ENCODE peak calls at places on chromosomes 2 and 18, in nine cellular contexts. B is GM13976; A is 8988T; W is renal cortical epithelial cell; J is fibroblast of pulmonary artery; L is RWPE1; Q is stimulated activated CD8-positive, alpha-beta memory T cell treated with anti-CD3 and anti-CD28 coated beads, Interleukin-15, amount 100 ng/mL, for 24 hours; N is MCF 10A; F is stomach. O is an unnamed sample.

GRCh38 chr2:232300894-232301387 is 77.6 kb upstream of the ALPP start:
- DNase-seq in J (peak), B (no peak), A (no peak), Q (no peak), F (no peak), W (peak), L (peak), N (peak), O (no peak)

GRCh38 chr18:74412106-74412880 is 44.8 kb downstream of the DIPK1C start:
- DNase-seq in N (no peak), F (no peak), L (no peak), Q (no peak), B (no peak), W (no peak), J (no peak), A (no peak), O (no peak)

GRCh38 chr2:17386771-17387170 is 131.5 kb downstream of the RAD51AP2 start:
- DNase-seq in J (no peak), N (no peak), A (no peak), W (no peak), L (no peak), B (no peak), F (no peak), Q (no peak), O (no peak)

GRCh38 chr2:234165421-234165820 is 114.9 kb downstream of the SPP2 start:
- DNase-seq in A (no peak), L (no peak), B (no peak), Q (no peak), W (peak), F (no peak), N (no peak), J (peak), O (no peak)

GRCh38 chr18:23994361-23994902 is 20.1 kb upstream of the TTC39C start:
- DNase-seq in Q (no peak), F (no peak), A (no peak), W (peak), J (peak), B (no peak), N (peak), L (peak), O (no peak)

GRCh38 chr2:98826856-98827255 is 95.9 kb upstream of the MGAT4A start:
- DNase-seq in N (no peak), B (no peak), L (no peak), W (no peak), J (no peak), A (no peak), F (no peak), Q (no peak), O (no peak)

GRCh38 chr2:160871096-160871495 is 289.1 kb upstream of the TANK start:
- DNase-seq in Q (no peak), L (no peak), A (no peak), F (no peak), B (no peak), N (peak), J (peak), W (no peak), O (no peak)

GRCh38 chr18:24735504-24736243 is 275.2 kb downstream of the HRH4 start:
- DNase-seq in F (no peak), A (no peak), B (no peak), N (no peak), W (no peak), Q (no peak), J (no peak), L (no peak), O (no peak)

GRCh38 chr18:57547260-57547659 is 39.2 kb downstream of the FECH start:
- DNase-seq in F (no peak), A (no peak), J (no peak), N (no peak), B (no peak), L (no peak), Q (no peak), W (no peak), O (no peak)

GRCh38 chr2:46029332-46029811 is 267.8 kb upstream of the EPAS1 start:
- DNase-seq in L (peak), N (peak), B (no peak), F (no peak), Q (no peak), A (no peak), W (peak), J (peak), O (no peak)

GRCh38 chr2:10355471-10356458 is 53.1 kb downstream of the HPCAL1 start:
- DNase-seq in N (no peak), Q (no peak), W (peak), J (no peak), L (no peak), F (no peak), B (no peak), A (no peak), O (no peak)

GRCh38 chr18:63664571-63664970 is 2.9 kb upstream of the SERPINB3 start:
- DNase-seq in F (no peak), L (peak), W (no peak), A (no peak), Q (no peak), J (no peak), B (no peak), N (peak), O (no peak)

GRCh38 chr2:43226955-43227829 is 786 bp upstream of the ZFP36L2 start:
- DNase-seq in L (peak), J (peak), Q (peak), N (peak), A (peak), F (peak), W (peak), B (peak), O (peak)

GRCh38 chr2:127573298-127573697 is 37.8 kb downstream of the MYO7B start:
- DNase-seq in J (no peak), W (no peak), N (no peak), Q (no peak), L (no peak), B (no peak), F (peak), A (no peak), O (no peak)

GRCh38 chr18:38872342-38872741 is 1306.7 kb upstream of the CELF4 start:
- DNase-seq in Q (no peak), B (no peak), A (no peak), W (no peak), F (no peak), N (no peak), J (no peak), L (no peak), O (no peak)

O was measured in activated CD4-positive, alpha-beta T cell treated with anti-CD3 and anti-CD28 coated beads for 24 hours.